ENCODE peak calls at places on chromosomes 12 and 14, in eight cellular contexts. One of them, this sample, is unnamed.

GRCh38 chr14:56005580-56006053 is 112.6 kb upstream of the PELI2 start:
- DNase-seq in NCI-H510A: no peak
- DNase-seq in NB4: no peak
- DNase-seq in glutamatergic neuron: peak; percentile 15
- DNase-seq in activated naive CD4-positive, alpha-beta T cell treated with Interleukin-2 at 50 U/mL for 16 hours: no peak
- DNase-seq in WTC11: no peak
- DNase-seq in mesenchymal stem cell: peak; percentile 90
- DNase-seq in H54: no peak
- DNase-seq in this sample: no peak

GRCh38 chr12:109770104-109770860 is 56.7 kb downstream of the FAM222A start:
- DNase-seq in glutamatergic neuron: no peak
- DNase-seq in H54: no peak
- DNase-seq in WTC11: no peak
- DNase-seq in NCI-H510A: no peak
- DNase-seq in mesenchymal stem cell: no peak
- DNase-seq in NB4: no peak
- DNase-seq in activated naive CD4-positive, alpha-beta T cell treated with Interleukin-2 at 50 U/mL for 16 hours: no peak
- DNase-seq in this sample: peak; percentile 15

GRCh38 chr12:85955127-85955526 is 81.0 kb downstream of the NTS start:
- DNase-seq in glutamatergic neuron: no peak
- DNase-seq in mesenchymal stem cell: peak; percentile 5
- DNase-seq in NCI-H510A: no peak
- DNase-seq in WTC11: no peak
- DNase-seq in H54: no peak
- DNase-seq in NB4: no peak
- DNase-seq in activated naive CD4-positive, alpha-beta T cell treated with Interleukin-2 at 50 U/mL for 16 hours: no peak
- DNase-seq in this sample: no peak

GRCh38 chr12:124568431-124569374 is 1.3 kb upstream of the NCOR2 start:
- DNase-seq in WTC11: peak; percentile 44
- DNase-seq in mesenchymal stem cell: peak; percentile 97
- DNase-seq in activated naive CD4-positive, alpha-beta T cell treated with Interleukin-2 at 50 U/mL for 16 hours: no peak
- DNase-seq in NB4: peak; percentile 98
- DNase-seq in glutamatergic neuron: peak; percentile 79
- DNase-seq in H54: peak; percentile 62
- DNase-seq in NCI-H510A: peak; percentile 54
- DNase-seq in this sample: peak; percentile 75

GRCh38 chr14:32109676-32110075 is 32.6 kb downstream of the ARHGAP5 start:
- DNase-seq in mesenchymal stem cell: peak; percentile 74
- DNase-seq in NCI-H510A: no peak
- DNase-seq in NB4: no peak
- DNase-seq in activated naive CD4-positive, alpha-beta T cell treated with Interleukin-2 at 50 U/mL for 16 hours: no peak
- DNase-seq in H54: no peak
- DNase-seq in glutamatergic neuron: no peak
- DNase-seq in WTC11: no peak
- DNase-seq in this sample: no peak

GRCh38 chr12:48996794-48997718 is 2.1 kb downstream of the DDN start:
- DNase-seq in NB4: peak; percentile 87
- DNase-seq in glutamatergic neuron: peak; percentile 93
- DNase-seq in WTC11: peak; percentile 85
- DNase-seq in NCI-H510A: peak; percentile 64
- DNase-seq in H54: no peak
- DNase-seq in activated naive CD4-positive, alpha-beta T cell treated with Interleukin-2 at 50 U/mL for 16 hours: peak; percentile 73
- DNase-seq in mesenchymal stem cell: peak; percentile 83
- DNase-seq in this sample: peak; percentile 70

GRCh38 chr12:59396519-59396918 is 199.3 kb upstream of the SLC16A7 start:
- DNase-seq in activated naive CD4-positive, alpha-beta T cell treated with Interleukin-2 at 50 U/mL for 16 hours: no peak
- DNase-seq in NB4: no peak
- DNase-seq in H54: no peak
- DNase-seq in mesenchymal stem cell: no peak
- DNase-seq in WTC11: no peak
- DNase-seq in NCI-H510A: no peak
- DNase-seq in glutamatergic neuron: no peak
- DNase-seq in this sample: no peak

GRCh38 chr14:102320033-102320660 is 601 bp downstream of the ZNF839 start:
- DNase-seq in WTC11: no peak
- DNase-seq in activated naive CD4-positive, alpha-beta T cell treated with Interleukin-2 at 50 U/mL for 16 hours: peak; percentile 52
- DNase-seq in NB4: peak; percentile 57
- DNase-seq in mesenchymal stem cell: peak; percentile 73
- DNase-seq in H54: no peak
- DNase-seq in NCI-H510A: no peak
- DNase-seq in glutamatergic neuron: peak; percentile 33
- DNase-seq in this sample: peak; percentile 70

GRCh38 chr12:103457471-103457870 is 38.3 kb downstream of the C12orf42 start:
- DNase-seq in NB4: no peak
- DNase-seq in WTC11: no peak
- DNase-seq in mesenchymal stem cell: no peak
- DNase-seq in NCI-H510A: no peak
- DNase-seq in glutamatergic neuron: no peak
- DNase-seq in activated naive CD4-positive, alpha-beta T cell treated with Interleukin-2 at 50 U/mL for 16 hours: no peak
- DNase-seq in H54: no peak
- DNase-seq in this sample: no peak

This sample was measured in adrenal gland.